ENCODE peak calls at places on chromosome 1, in nine cellular contexts. C, Y, W, Q, I, Z, D, F and K are unnamed samples.

GRCh38 chr1:187871177-187871576 is 1042.4 kb downstream of the PLA2G4A start:
- DNase-seq in C (no peak), Y (no peak), W (no peak), Q (no peak), I (no peak), Z (no peak), D (no peak), F (no peak), K (no peak)

GRCh38 chr1:221604948-221605347 is 136.9 kb downstream of the DUSP10 start:
- DNase-seq in C (no peak), Y (no peak), W (no peak), Q (no peak), I (no peak), Z (no peak), D (no peak), F (no peak), K (no peak)

GRCh38 chr1:72109916-72110315 is 172.4 kb downstream of the NEGR1 start:
- DNase-seq in C (no peak), Y (no peak), W (no peak), Q (no peak), I (no peak), Z (no peak), D (no peak), F (no peak), K (no peak)

GRCh38 chr1:40638097-40639036 is 27.1 kb downstream of the RIMS3 start:
- DNase-seq in C (no peak), Y (no peak), W (no peak), Q (no peak), I (no peak), Z (no peak), D (peak), F (no peak), K (no peak)

GRCh38 chr1:210748796-210749195 is 385.2 kb downstream of the KCNH1 start:
- DNase-seq in C (no peak), Y (no peak), W (no peak), Q (no peak), I (no peak), Z (no peak), D (no peak), F (no peak), K (no peak)

GRCh38 chr1:207393610-207394009 is 60.5 kb upstream of the CR2 start:
- DNase-seq in C (no peak), Y (peak), W (no peak), Q (no peak), I (peak), Z (no peak), D (no peak), F (no peak), K (peak)

GRCh38 chr1:183241446-183241845 is 55.4 kb downstream of the LAMC2 start:
- DNase-seq in C (no peak), Y (peak), W (no peak), Q (no peak), I (no peak), Z (no peak), D (no peak), F (no peak), K (peak)

GRCh38 chr1:200274121-200274520 is 135.7 kb downstream of the ZNF281 start:
- DNase-seq in C (no peak), Y (no peak), W (no peak), Q (no peak), I (no peak), Z (no peak), D (no peak), F (no peak), K (no peak)

GRCh38 chr1:31243451-31244286 is 4.0 kb upstream of the NKAIN1 start:
- DNase-seq in C (no peak), Y (no peak), W (no peak), Q (no peak), I (peak), Z (no peak), D (no peak), F (no peak), K (no peak)

GRCh38 chr1:61184035-61184713 is 101.8 kb downstream of the NFIA start:
- DNase-seq in C (peak), Y (peak), W (no peak), Q (no peak), I (peak), Z (peak), D (no peak), F (peak), K (peak)

GRCh38 chr1:71587961-71588360 is 507.1 kb upstream of the ZRANB2 start:
- DNase-seq in C (no peak), Y (peak), W (no peak), Q (no peak), I (peak), Z (no peak), D (no peak), F (no peak), K (peak)

GRCh38 chr1:121483961-121484424 is 299.2 kb downstream of the SRGAP2C start:
- DNase-seq in C (no peak), Y (peak), W (no peak), Q (no peak), I (peak), Z (no peak), D (no peak), F (no peak), K (peak)

GRCh38 chr1:184059887-184060286 is 8.4 kb downstream of the TSEN15 start:
- DNase-seq in C (no peak), Y (no peak), W (no peak), Q (no peak), I (no peak), Z (no peak), D (no peak), F (no peak), K (no peak)

GRCh38 chr1:23178414-23178813 is 9.8 kb upstream of the LUZP1 start:
- DNase-seq in C (no peak), Y (no peak), W (no peak), Q (no peak), I (no peak), Z (no peak), D (no peak), F (no peak), K (no peak)

GRCh38 chr1:51689073-51689435 is 72.2 kb downstream of the OSBPL9 start:
- DNase-seq in C (no peak), Y (peak), W (no peak), Q (no peak), I (no peak), Z (no peak), D (no peak), F (no peak), K (no peak)

GRCh38 chr1:110529011-110529410 is 10.0 kb upstream of the KCNA10 start:
- DNase-seq in C (no peak), Y (no peak), W (no peak), Q (no peak), I (no peak), Z (no peak), D (no peak), F (no peak), K (no peak)

GRCh38 chr1:99570486-99571089 is 75.3 kb upstream of the PALMD start:
- DNase-seq in C (no peak), Y (peak), W (no peak), Q (no peak), I (peak), Z (no peak), D (no peak), F (no peak), K (no peak)

GRCh38 chr1:192227330-192227729 is 69.1 kb downstream of the RGS18 start:
- DNase-seq in C (no peak), Y (no peak), W (no peak), Q (no peak), I (no peak), Z (no peak), D (no peak), F (no peak), K (no peak)

GRCh38 chr1:116006486-116006964 is 30.2 kb downstream of the SLC22A15 start:
- DNase-seq in C (no peak), Y (no peak), W (no peak), Q (no peak), I (no peak), Z (no peak), D (no peak), F (no peak), K (no peak)

GRCh38 chr1:182599339-182599738 is 4.8 kb downstream of the RGS16 start:
- DNase-seq in C (no peak), Y (no peak), W (peak), Q (no peak), I (no peak), Z (no peak), D (peak), F (no peak), K (no peak)

GRCh38 chr1:203506821-203507220 is 12.9 kb downstream of the OPTC start:
- DNase-seq in C (no peak), Y (peak), W (no peak), Q (no peak), I (no peak), Z (no peak), D (no peak), F (no peak), K (no peak)

GRCh38 chr1:18816808-18817207 is 42.7 kb downstream of the TAS1R2 start:
- DNase-seq in C (no peak), Y (no peak), W (no peak), Q (no peak), I (no peak), Z (no peak), D (no peak), F (no peak), K (no peak)

GRCh38 chr1:225567789-225568188 is 85.1 kb downstream of the ENAH start:
- DNase-seq in C (no peak), Y (peak), W (no peak), Q (no peak), I (no peak), Z (no peak), D (no peak), F (no peak), K (no peak)

GRCh38 chr1:229190057-229190590 is 80.8 kb upstream of the RAB4A start:
- DNase-seq in C (no peak), Y (peak), W (no peak), Q (no peak), I (no peak), Z (no peak), D (peak), F (no peak), K (no peak)

GRCh38 chr1:175150596-175151319 is 41.8 kb downstream of the KIAA0040 start:
- DNase-seq in C (no peak), Y (peak), W (peak), Q (no peak), I (peak), Z (no peak), D (peak), F (no peak), K (peak)

GRCh38 chr1:155309423-155310021 is 856 bp downstream of the FDPS start:
- DNase-seq in C (peak), Y (peak), W (no peak), Q (no peak), I (peak), Z (no peak), D (no peak), F (peak), K (no peak)

GRCh38 chr1:155305881-155306391 is 2.7 kb upstream of the FDPS start:
- DNase-seq in C (no peak), Y (peak), W (no peak), Q (no peak), I (no peak), Z (no peak), D (peak), F (no peak), K (no peak)

GRCh38 chr1:155304558-155305063 is 3.4 kb upstream of the PKLR start:
- DNase-seq in C (no peak), Y (no peak), W (no peak), Q (no peak), I (no peak), Z (no peak), D (no peak), F (no peak), K (no peak)

GRCh38 chr1:155307247-155307740 is 1.4 kb upstream of the FDPS start:
- DNase-seq in C (no peak), Y (peak), W (no peak), Q (no peak), I (peak), Z (no peak), D (peak), F (no peak), K (peak)

DNA sequence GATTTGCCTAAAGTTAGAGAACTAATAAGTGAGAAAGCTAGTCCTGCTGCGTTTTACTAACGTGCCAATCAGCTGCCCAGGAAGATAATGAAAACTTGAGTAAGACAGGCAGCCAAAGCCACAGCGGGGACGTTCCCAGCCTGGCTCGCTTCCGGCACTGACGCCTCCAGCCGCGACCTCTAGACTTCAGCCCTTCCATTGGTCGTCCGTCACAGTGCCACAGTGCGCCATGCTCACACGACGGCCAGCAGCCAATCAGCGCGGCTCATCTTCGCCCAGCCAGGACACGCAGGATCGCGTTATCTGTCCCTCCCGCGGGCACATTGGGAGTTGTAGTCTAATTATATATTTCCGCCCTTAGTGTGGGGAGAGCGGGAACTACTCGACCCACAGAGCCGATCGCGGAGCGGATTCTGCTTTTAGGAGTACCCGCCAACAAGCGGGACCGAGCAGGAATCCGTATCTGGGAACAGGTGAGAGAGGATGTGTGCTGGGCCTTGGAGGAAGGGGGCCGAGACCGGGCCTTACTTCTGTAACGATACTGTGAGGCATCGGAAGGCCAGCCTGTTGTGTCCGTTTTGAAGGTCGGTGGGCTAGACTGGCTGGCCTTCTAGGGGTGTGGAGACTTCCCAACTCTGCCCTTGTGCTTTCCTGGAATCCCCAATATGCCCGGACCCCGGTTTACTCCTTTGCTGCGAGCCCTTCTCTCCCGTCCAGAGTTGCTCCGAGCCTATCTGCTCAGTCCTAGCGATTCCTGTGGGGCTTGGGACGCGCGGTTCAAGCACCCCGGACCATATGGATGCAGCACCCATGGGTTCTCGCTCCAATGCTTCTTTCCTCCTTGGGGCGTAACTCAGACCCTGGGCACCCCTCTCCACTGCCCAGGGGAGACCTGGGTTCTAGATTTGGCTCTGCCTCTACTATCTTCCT is at the start of gene FDPS:
- DNase-seq in C (peak), Y (peak), W (peak), Q (peak), I (peak), Z (peak), D (peak), F (peak), K (peak)
- TF ChIP-seq CTCF in C (no peak), Y (no peak), W (no peak), Q (peak), I (no peak), Z (no peak), D (no peak), F (peak), K (peak)

DNA sequence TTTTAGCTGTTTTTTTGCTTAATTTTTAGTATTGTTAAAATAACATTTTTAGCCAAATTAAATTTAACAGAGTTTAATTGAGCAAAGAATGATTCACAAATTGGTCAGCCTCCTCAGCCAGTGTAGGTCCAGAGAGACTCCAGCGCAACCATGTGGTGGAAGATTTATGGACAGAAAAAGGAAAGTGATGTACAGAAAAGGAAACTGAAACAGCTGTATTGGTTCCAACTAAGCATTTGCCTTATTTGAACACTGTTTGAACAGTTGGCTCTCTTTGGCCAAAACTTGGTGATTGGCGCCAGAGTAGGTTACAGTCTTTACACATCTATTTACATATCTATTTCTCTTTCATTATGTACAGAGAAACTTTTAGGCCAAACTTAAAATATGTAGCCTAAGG is 19.4 kb downstream of the RPS6KC1 start:
- DNase-seq in C (no peak), Y (peak), W (no peak), Q (no peak), I (peak), Z (no peak), D (no peak), F (no peak), K (peak)
- TF ChIP-seq CTCF in C (no peak), Y (no peak), W (no peak), Q (no peak), I (peak), Z (no peak), D (peak), F (no peak), K (peak)

DNA sequence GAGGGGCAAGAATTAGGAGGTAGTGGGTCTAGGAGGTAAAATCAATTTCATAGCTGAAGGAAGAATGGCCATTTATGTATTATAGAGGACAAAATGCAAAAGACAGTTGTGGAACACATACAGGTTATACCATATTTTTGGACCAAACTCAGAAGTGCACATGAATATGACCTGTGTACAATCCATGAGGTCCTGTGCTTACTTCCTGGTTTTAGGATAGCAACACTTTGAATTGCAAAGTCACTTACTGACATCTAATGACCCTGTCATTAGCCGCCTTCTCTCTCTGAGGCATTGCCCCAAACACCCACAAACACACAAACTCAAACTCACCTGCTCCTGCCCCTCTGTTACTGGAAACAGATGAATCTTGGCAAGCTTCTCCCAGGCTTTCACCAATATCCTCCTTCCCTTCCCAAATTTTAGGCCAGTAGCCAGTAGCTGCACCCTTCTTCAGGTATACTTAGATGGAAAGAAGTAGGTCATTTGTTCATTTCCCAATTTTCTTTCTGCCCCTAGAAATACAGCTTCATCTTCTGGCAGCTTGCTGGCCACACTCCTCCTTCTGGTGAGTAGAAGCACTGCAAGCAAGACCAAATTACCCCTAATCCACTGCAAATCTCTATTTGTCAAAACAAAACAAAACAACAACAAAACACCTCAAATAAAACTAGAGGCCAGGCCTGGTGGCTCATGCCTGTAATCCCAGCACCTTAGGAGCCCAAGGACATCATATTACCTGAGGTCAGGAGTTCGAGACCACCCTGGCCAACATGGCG is 13.7 kb upstream of the RPL5 start:
- DNase-seq in C (no peak), Y (peak), W (peak), Q (no peak), I (no peak), Z (no peak), D (peak), F (no peak), K (peak)
- TF ChIP-seq CTCF in C (peak), Y (peak), W (peak), Q (peak), I (peak), Z (peak), D (peak), F (peak), K (peak)

DNA sequence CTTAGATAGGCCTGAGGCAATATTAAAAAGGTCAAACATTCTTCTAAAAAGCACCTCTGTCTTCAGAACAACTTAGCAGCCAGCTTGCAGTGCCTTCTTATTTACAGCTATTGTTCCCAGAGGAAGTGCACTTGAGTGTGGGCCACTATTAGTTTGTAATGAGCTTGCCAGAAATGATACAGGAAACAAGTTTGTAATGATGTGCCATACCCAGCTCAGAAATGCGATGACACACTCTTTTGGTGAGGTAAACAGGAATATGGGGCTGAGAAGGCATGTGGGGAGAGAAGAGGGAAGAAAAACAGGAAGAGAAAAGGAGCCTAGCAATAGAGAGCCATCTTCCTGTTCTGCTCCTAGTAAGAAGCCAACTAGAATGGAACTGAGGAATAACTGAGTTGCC is 295.4 kb downstream of the AGBL4 start:
- DNase-seq in C (no peak), Y (no peak), W (no peak), Q (no peak), I (peak), Z (no peak), D (no peak), F (no peak), K (no peak)
- TF ChIP-seq CTCF in C (no peak), Y (no peak), W (no peak), Q (no peak), I (no peak), Z (no peak), D (no peak), F (no peak), K (no peak)

GRCh38 chr1:180482425-180483275 is 19.7 kb downstream of the ACBD6 start:
- DNase-seq in C (no peak), Y (peak), W (no peak), Q (no peak), I (peak), Z (no peak), D (no peak), F (no peak), K (peak)

GRCh38 chr1:180484490-180484889 is 17.9 kb downstream of the ACBD6 start:
- DNase-seq in C (no peak), Y (no peak), W (no peak), Q (no peak), I (no peak), Z (no peak), D (no peak), F (no peak), K (no peak)

GRCh38 chr1:180488661-180489060 is 13.7 kb downstream of the ACBD6 start:
- DNase-seq in C (no peak), Y (no peak), W (no peak), Q (no peak), I (no peak), Z (no peak), D (no peak), F (no peak), K (no peak)

GRCh38 chr1:180489313-180489712 is 13.1 kb downstream of the ACBD6 start:
- DNase-seq in C (no peak), Y (no peak), W (no peak), Q (no peak), I (no peak), Z (no peak), D (no peak), F (no peak), K (no peak)

GRCh38 chr1:180486092-180486491 is 16.3 kb downstream of the ACBD6 start:
- DNase-seq in C (no peak), Y (no peak), W (no peak), Q (peak), I (no peak), Z (no peak), D (no peak), F (no peak), K (no peak)
- TF ChIP-seq CTCF in C (no peak), Y (no peak), W (no peak), Q (no peak), I (no peak), Z (no peak), D (no peak), F (no peak), K (peak)

GRCh38 chr1:163410073-163410522 is 88.3 kb downstream of the NUF2 start:
- DNase-seq in C (no peak), Y (peak), W (peak), Q (peak), I (peak), Z (no peak), D (peak), F (no peak), K (peak)
- TF ChIP-seq CTCF in C (peak), Y (peak), W (peak), Q (peak), I (peak), Z (peak), D (peak), F (peak), K (peak)